ENCODE peak calls at places on chromosomes 1 and 21, in four cellular contexts. T is H1, I is GM12878, Y is K562. O is an unnamed sample.

GRCh38 chr1:156285437-156285836 is 1.3 kb downstream of the TMEM79 start:
- DNase-seq in T (no peak), Y (no peak), I (no peak), O (no peak)

GRCh38 chr1:234111458-234112142 is 207.1 kb downstream of the SLC35F3 start:
- DNase-seq in I (no peak), Y (peak; percentile 27), T (peak; percentile 57), O (peak; percentile 33)

GRCh38 chr1:37161171-37161570 is 126.9 kb upstream of the GRIK3 start:
- DNase-seq in I (no peak), Y (no peak), T (no peak), O (no peak)

GRCh38 chr1:164647211-164647610 is 88.2 kb downstream of the PBX1 start:
- DNase-seq in T (no peak), I (no peak), Y (no peak), O (no peak)

GRCh38 chr1:44296794-44297193 is 58.3 kb downstream of the ERI3 start:
- DNase-seq in I (no peak), T (no peak), Y (no peak), O (no peak)

GRCh38 chr21:33989440-33989839 is 73.8 kb upstream of the ATP5PO start:
- DNase-seq in T (no peak), Y (no peak), I (no peak), O (no peak)

GRCh38 chr1:197677313-197677712 is 98.0 kb downstream of the DENND1B start:
- DNase-seq in Y (no peak), I (no peak), T (no peak), O (no peak)

GRCh38 chr21:43942201-43942600 is 69.9 kb upstream of the TRAPPC10 start:
- DNase-seq in Y (no peak), I (no peak), T (no peak), O (no peak)

GRCh38 chr1:5477716-5478115 is 514.5 kb downstream of the NPHP4 start:
- DNase-seq in Y (no peak), I (no peak), T (no peak), O (no peak)

GRCh38 chr1:245197121-245197520 is 42.3 kb downstream of the KIF26B start:
- DNase-seq in Y (no peak), I (no peak), T (no peak), O (no peak)

GRCh38 chr1:233664804-233665574 is 51.1 kb downstream of the KCNK1 start:
- DNase-seq in Y (no peak), I (no peak), T (no peak), O (no peak)

GRCh38 chr21:33849839-33850238 is 65.8 kb downstream of the ATP5PO start:
- DNase-seq in T (no peak), Y (no peak), I (no peak), O (no peak)

GRCh38 chr1:24970399-24970753 is 40.3 kb upstream of the RUNX3 start:
- DNase-seq in I (no peak), Y (peak; percentile 32), T (no peak), O (peak; percentile 28)

GRCh38 chr21:36893581-36893980 is 72.9 kb downstream of the HLCS start:
- DNase-seq in T (no peak), I (no peak), Y (no peak), O (no peak)

GRCh38 chr1:52676249-52676903 is 21.8 kb downstream of the COA7 start:
- DNase-seq in Y (no peak), T (no peak), I (no peak), O (no peak)

GRCh38 chr1:210098376-210098775 is 134.2 kb upstream of the SERTAD4 start:
- DNase-seq in T (no peak), I (no peak), Y (no peak), O (no peak)

GRCh38 chr1:101365186-101365585 is 128.4 kb downstream of the S1PR1 start:
- DNase-seq in I (no peak), Y (no peak), T (no peak), O (no peak)

GRCh38 chr1:23444104-23444533 is 19.6 kb upstream of the TCEA3 start:
- DNase-seq in T (no peak), I (no peak), Y (no peak), O (no peak)

GRCh38 chr1:185419718-185420117 is 102.7 kb upstream of the IVNS1ABP start:
- DNase-seq in T (no peak), Y (no peak), I (no peak), O (no peak)

GRCh38 chr1:236759252-236759859 is 35.7 kb upstream of the MTR start:
- DNase-seq in Y (peak; percentile 64), I (peak; percentile 7), T (no peak), O (peak; percentile 35)

GRCh38 chr1:93672069-93672468 is 9.6 kb downstream of the BCAR3 start:
- DNase-seq in Y (peak; percentile 54), I (no peak), T (no peak), O (no peak)

GRCh38 chr21:24148461-24148860 is 1458.8 kb downstream of the MRPL39 start:
- DNase-seq in Y (no peak), I (no peak), T (no peak), O (no peak)

GRCh38 chr1:79391896-79392295 is 385.4 kb upstream of the ADGRL4 start:
- DNase-seq in Y (no peak), T (no peak), I (no peak), O (peak; percentile 0)

GRCh38 chr21:32329331-32329730 is 30.7 kb downstream of the MRAP start:
- DNase-seq in I (no peak), Y (no peak), T (no peak), O (no peak)

GRCh38 chr1:191674780-191675179 is 483.5 kb upstream of the RGS18 start:
- DNase-seq in Y (no peak), I (no peak), T (no peak), O (no peak)

GRCh38 chr21:35508389-35508888 is 459.3 kb upstream of the RUNX1 start:
- DNase-seq in T (peak; percentile 52), Y (peak; percentile 44), I (no peak), O (peak; percentile 72)

GRCh38 chr1:180486092-180486491 is 16.3 kb downstream of the ACBD6 start:
- DNase-seq in T (no peak), I (no peak), Y (peak; percentile 31), O (no peak)

GRCh38 chr1:208205216-208206013 is 38.8 kb downstream of the PLXNA2 start:
- DNase-seq in Y (no peak), I (no peak), T (no peak), O (no peak)

GRCh38 chr1:207605444-207606361 is 39.2 kb upstream of the CR1L start:
- DNase-seq in T (no peak), Y (peak; percentile 35), I (no peak), O (peak; percentile 4)

GRCh38 chr1:12573015-12573825 is 44.8 kb downstream of the DHRS3 start:
- DNase-seq in I (no peak), T (no peak), Y (no peak), O (no peak)

GRCh38 chr1:155086856-155087535 is 8.4 kb downstream of the EFNA3 start:
- DNase-seq in Y (no peak), T (peak; percentile 79), I (no peak), O (no peak)

GRCh38 chr1:155083865-155084721 is 5.5 kb downstream of the EFNA3 start:
- DNase-seq in Y (no peak), T (no peak), I (no peak), O (peak; percentile 44)

GRCh38 chr1:155085504-155086181 is 7.0 kb downstream of the EFNA3 start:
- DNase-seq in T (peak; percentile 77), I (no peak), Y (peak; percentile 67), O (no peak)

GRCh38 chr1:155084722-155085503 is 6.3 kb downstream of the EFNA3 start:
- DNase-seq in T (peak; percentile 96), Y (peak; percentile 89), I (peak; percentile 72), O (peak; percentile 82)

GRCh38 chr1:155086182-155086741 is 7.6 kb downstream of the EFNA3 start:
- DNase-seq in T (peak; percentile 98), Y (peak; percentile 80), I (no peak), O (no peak)
- TF ChIP-seq BRCA1 in T (no peak), Y (no peak), I (no peak), O (no peak)

GRCh38 chr1:241229711-241230110 is 127.3 kb downstream of the RGS7 start:
- DNase-seq in I (no peak), Y (no peak), T (no peak), O (no peak)

GRCh38 chr1:241229216-241229615 is 127.8 kb downstream of the RGS7 start:
- DNase-seq in I (no peak), Y (no peak), T (no peak), O (no peak)

GRCh38 chr1:241221319-241221718 is 135.7 kb downstream of the RGS7 start:
- DNase-seq in Y (no peak), T (no peak), I (no peak), O (no peak)

GRCh38 chr1:241228339-241228738 is 128.7 kb downstream of the RGS7 start:
- DNase-seq in T (no peak), Y (no peak), I (no peak), O (no peak)

DNA sequence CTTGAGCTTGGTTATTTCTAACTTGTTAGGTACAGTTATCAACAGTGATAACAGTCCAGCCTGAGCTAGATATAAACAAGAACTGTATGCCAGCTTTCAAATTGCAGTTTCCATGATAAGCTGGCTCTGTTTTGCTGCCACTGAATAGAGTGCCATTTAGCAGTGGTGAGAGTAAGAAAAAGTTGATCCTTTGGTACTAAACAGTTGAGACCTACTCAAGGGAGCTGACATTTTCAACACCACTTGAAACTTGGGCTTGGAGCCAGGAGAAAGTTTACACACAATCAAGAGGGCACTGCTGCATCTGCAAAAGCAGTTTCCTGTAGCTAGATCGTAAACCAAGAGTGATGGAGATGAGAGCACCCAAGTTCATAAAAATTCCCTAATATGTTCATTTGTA is 131.3 kb downstream of the RGS7 start:
- DNase-seq in Y (no peak), T (no peak), I (no peak), O (no peak)
- TF ChIP-seq BRCA1 in Y (no peak), T (no peak), I (no peak), O (no peak)

DNA sequence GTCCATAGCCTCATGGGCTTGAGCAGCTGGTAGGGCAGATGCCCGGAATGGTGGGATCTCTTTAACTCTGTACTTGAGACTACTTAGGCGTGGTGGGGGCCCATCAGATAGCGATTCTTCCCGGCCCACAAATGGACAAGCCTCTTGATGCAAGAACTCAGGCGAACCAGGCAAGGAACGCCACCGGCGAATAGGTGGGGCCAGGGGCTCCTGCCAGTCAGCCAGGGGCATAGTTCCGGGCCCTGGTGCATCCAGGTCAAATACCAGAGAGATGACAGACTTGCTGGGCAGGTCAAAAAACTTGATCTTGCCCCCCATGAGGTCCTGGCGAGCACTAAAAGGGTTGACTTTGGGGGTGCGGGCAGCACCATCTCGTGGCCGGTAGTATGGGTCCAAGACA is 4.8 kb upstream of the MUTYH start:
- DNase-seq in Y (no peak), T (no peak), I (no peak), O (no peak)
- TF ChIP-seq BRCA1 in Y (no peak), T (no peak), I (no peak), O (no peak)

GRCh38 chr1:172746091-172746949 is 87.4 kb downstream of the FASLG start:
- DNase-seq in Y (no peak), I (peak; percentile 70), T (no peak), O (peak; percentile 66)
- TF ChIP-seq BRCA1 in Y (no peak), I (no peak), T (no peak), O (no peak)

DNA sequence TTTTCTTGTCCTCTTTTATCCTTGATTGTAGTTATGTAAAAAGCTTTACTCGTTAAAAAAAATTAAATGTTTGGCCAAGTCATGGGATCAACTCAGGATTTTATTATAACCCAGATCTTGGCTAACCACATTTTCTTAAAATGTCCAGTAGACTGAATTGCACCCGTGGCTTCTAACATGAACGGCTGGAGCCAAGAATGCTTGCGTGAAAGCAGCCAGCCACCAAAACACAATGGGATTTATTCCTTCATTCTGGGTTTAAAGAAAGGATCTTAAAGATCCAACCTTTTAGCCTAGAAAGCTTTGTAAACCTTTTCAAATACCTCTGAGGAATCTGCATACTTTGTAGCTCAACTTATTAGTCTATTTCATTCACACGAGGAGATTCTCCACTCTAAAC is 404.4 kb downstream of the USP25 start:
- DNase-seq in Y (no peak), T (no peak), I (no peak), O (no peak)
- TF ChIP-seq BRCA1 in Y (no peak), T (no peak), I (no peak), O (no peak)

O was measured in HepG2.